ENCODE peak calls at places on chromosomes 16 and 17, in four cellular contexts. Z is GM23248, L is H1, G is body of pancreas. Y is an unnamed sample. For H3K36me3 and H3K4me1, the result is how much of the 10 kb centered on the place peaks cover.

GRCh38 chr16:26982422-26982821 is 84.3 kb upstream of the C16orf82 start:
- DNase-seq in G (no peak), L (no peak), Z (no peak), Y (no peak)

GRCh38 chr17:44198721-44199552 is 747 bp downstream of the ATXN7L3 start:
- DNase-seq in L (peak), Z (peak), G (peak), Y (peak)

GRCh38 chr17:75848523-75849303 is 4.5 kb upstream of the UNC13D start:
- DNase-seq in G (peak), L (peak), Z (peak), Y (peak)

GRCh38 chr16:55393976-55394375 is 70.0 kb downstream of the IRX6 start:
- DNase-seq in Z (no peak), G (no peak), L (no peak), Y (no peak)

GRCh38 chr17:9189870-9190269 is 168.6 kb downstream of the NTN1 start:
- DNase-seq in L (no peak), Z (no peak), G (no peak), Y (no peak)

GRCh38 chr17:39246274-39246673 is 20.5 kb upstream of the STAC2 start:
- DNase-seq in L (no peak), Z (no peak), G (no peak), Y (no peak)

GRCh38 chr16:71357681-71358080 is 842 bp upstream of the CALB2 start:
- DNase-seq in G (peak), Z (peak), L (peak), Y (no peak)

GRCh38 chr17:40286473-40286872 is 1.2 kb upstream of the CDC6 start:
- DNase-seq in Z (no peak), G (no peak), L (no peak), Y (no peak)

GRCh38 chr17:5644065-5644464 is 59.8 kb upstream of the NLRP1 start:
- DNase-seq in Z (no peak), G (no peak), L (no peak), Y (no peak)

GRCh38 chr17:13001991-13002615 is 15.7 kb downstream of the ELAC2 start:
- DNase-seq in Z (no peak), L (no peak), G (no peak), Y (no peak)

GRCh38 chr17:80938556-80938955 is 53.1 kb upstream of the CHMP6 start:
- DNase-seq in L (no peak), G (peak), Z (no peak), Y (no peak)

GRCh38 chr17:31532526-31532925 is 141.1 kb downstream of the RAB11FIP4 start:
- DNase-seq in Z (no peak), G (no peak), L (no peak), Y (no peak)

GRCh38 chr17:7491583-7491982 is 7.4 kb downstream of the POLR2A start:
- DNase-seq in Z (no peak), G (no peak), L (no peak), Y (no peak)

GRCh38 chr16:57984443-57985203 is 13.7 kb upstream of the CNGB1 start:
- DNase-seq in L (peak), Z (peak), G (peak), Y (peak)

GRCh38 chr16:48534601-48535340 is 75.2 kb downstream of the N4BP1 start:
- DNase-seq in G (no peak), L (no peak), Z (no peak), Y (no peak)

GRCh38 chr16:84362410-84362809 is 5.9 kb upstream of the ATP2C2 start:
- DNase-seq in L (no peak), Z (no peak), G (no peak), Y (no peak)

GRCh38 chr16:67926181-67926742 is 5.4 kb downstream of the CTRL start:
- DNase-seq in G (peak), L (no peak), Z (no peak), Y (peak)

GRCh38 chr17:40632206-40632605 is 15.4 kb downstream of the SMARCE1 start:
- DNase-seq in L (no peak), G (peak), Z (no peak), Y (no peak)

GRCh38 chr17:48374650-48375230 is 55.3 kb downstream of the SKAP1 start:
- DNase-seq in Z (peak), G (peak), L (peak), Y (peak)

DNA sequence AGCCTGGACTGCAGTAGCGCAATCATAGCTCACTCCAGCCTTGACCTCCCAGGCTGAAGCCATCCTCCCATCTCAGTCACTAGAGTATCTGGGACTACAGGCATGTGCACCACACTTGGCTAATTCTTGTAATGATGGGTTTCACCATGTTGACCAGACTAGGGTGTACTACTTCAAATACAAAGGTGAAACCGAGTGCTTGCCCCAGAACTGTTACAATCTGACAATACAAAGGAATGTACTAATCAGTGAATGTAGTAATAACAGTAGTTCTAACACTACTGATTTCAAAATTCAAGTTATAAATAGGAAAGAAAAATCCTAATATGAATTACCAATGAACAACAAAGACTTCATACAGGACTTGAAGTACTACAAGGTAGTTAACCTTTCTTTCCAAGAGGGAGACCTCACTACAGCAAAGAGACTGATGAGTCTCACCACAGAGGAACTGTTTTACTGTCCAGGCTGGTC is 24.4 kb downstream of the CRK start:
- DNase-seq in G (no peak), Z (no peak), L (no peak), Y (no peak)
- H3K36me3 ChIP-seq in G (under half), Z (under half), L (under half), Y (under half)

DNA sequence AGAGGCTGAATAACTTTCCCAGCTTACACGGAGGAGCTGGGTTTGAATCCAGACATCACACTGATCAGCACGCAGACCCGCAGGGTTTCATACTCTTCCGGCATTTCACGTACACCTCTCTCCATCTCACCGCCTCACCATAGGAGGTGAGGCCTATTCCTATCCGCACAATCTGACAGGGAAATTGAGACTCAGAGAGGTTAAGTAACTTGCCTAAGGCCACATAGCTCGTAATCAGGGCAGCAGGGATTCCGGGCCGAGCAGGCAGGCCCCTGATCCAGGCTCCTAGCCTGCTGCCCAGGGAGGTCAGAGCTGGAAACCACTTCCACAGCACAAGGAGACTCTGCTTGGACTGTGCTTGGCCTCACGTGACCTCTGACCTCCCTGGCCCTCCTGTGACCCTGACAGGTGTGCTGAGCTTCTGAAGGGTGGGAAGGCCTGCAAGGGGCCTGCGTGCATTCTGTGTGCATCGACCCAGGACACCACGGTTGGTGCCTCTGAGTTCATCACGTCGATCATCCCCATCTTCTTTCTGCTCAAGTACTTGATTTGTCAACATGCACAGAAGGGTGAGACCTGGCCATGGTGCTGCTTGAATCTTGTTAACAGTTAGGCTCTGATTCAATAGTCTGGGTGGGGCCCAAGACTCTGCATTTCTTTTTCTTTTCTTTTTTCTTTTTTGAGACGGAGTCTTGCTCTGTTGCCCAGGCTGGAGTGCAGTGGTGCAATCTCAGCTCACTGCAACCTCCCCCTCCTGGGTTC is 4.7 kb downstream of the CEP295NL start:
- DNase-seq in Z (peak), L (no peak), G (no peak), Y (no peak)
- H3K4me1 ChIP-seq in Z (under half), L (under half), G (under half), Y (under half)

DNA sequence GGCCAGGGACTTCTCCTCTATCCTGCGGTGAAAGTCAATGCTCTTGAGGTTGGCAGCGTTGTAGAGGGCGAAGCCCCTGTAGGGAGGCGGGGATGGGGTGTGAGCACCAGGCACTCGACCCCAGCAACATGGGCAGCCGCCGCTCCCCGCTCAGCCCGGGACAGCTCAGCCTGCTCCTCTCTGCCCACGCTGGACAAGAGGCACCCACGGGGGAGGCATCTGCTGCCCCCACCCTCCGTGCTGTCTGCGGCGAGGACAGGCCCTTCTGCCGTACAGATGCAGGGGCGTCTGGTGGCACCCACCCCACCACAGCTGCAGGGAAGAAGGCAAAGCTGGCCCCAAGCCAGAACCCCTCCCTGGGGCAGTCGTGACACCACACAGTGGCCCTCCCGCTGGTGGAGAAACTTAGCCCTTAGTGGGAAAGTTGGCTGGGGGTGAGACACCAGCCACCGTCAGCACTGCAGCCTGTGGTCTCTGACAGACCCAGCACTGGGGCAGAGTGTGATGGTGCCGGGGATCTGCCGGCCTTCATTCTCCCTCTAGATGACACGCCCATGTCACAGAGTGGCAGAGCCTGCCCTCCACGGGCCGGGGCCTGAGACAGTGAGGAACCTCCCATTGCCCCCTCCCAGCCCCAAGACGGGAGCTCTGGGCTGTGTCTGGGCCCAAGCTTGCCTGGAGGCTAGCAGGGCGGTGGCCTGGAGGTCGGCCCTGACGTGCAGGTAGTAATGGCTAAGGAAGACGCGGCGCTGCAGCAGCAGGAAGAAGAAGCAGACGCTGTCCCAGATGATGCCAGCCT is 19.5 kb downstream of the CTU2 start:
- DNase-seq in G (no peak), Z (no peak), L (no peak), Y (no peak)
- H3K36me3 ChIP-seq in G (under half), Z (under half), L (under half), Y (under half)

DNA sequence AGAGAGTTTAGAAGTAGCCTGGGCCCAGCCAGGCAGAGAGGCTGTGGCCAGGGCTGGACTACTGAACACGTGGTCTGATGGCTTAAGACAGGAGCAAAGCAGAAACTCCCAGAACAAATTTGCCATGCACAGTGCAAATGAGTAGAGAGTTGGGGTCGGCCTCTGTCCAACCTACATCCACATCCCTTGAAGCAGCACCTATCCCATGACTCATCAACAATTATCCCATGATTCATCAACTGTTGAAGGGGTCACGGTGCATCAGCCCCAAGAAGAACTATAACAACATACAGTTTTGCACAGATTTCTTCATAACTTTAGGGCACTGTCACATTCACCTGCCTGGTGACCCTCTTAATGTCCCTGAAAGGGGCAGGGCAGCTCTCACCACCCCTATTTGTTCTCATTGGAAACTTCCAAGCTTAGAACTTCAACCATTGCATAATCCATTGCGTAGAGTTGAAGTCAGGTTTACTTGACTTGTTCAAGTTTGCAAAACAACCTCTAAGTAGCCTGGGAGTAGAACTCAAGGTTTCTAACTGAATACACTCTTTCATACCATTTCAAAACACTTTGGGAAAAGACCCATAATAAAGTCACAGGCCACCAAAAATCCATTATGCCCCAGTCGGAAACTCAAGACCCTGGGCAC is 235.2 kb upstream of the CDH5 start:
- DNase-seq in L (no peak), Z (peak), G (no peak), Y (no peak)
- H3K4me1 ChIP-seq in L (under half), Z (under half), G (under half), Y (under half)

DNA sequence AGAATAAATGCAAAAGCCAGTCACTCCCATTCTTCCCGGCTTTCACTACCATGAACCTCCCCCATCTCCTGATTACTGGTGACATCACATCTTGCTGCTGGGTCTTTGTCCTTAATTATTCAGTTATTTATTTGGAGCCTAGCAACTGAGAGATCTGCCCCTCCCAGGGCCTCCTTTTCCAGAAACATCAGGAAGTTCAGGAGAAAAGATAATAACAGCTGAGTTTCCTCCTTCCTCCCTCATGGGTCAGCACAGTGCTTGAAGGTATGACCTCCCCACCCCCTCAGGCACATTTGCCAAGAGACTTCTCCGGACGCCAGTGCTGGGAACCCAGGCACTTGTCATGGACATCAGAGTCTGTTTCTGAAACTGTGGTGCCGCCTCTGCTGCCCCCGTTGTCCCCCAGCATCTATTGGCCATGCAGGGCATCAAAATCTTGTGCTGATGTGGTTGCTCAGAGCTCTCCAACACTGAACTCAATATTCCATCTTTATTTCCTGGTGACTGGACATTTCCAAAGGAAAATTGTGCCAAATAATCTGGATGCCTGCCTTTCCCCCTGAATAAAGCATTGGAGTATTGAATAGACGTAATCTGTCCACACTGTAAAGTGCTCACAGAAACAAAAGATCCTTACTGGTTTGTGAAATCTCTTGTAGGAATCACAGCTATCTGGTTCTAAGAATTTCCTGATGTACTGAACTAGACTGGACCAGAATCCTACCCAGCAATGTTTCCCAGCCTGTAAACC is 71.8 kb downstream of the ZNF18 start:
- DNase-seq in G (no peak), Z (no peak), L (no peak), Y (no peak)
- H3K36me3 ChIP-seq in G (under half), Z (under half), L (under half), Y (under half)

DNA sequence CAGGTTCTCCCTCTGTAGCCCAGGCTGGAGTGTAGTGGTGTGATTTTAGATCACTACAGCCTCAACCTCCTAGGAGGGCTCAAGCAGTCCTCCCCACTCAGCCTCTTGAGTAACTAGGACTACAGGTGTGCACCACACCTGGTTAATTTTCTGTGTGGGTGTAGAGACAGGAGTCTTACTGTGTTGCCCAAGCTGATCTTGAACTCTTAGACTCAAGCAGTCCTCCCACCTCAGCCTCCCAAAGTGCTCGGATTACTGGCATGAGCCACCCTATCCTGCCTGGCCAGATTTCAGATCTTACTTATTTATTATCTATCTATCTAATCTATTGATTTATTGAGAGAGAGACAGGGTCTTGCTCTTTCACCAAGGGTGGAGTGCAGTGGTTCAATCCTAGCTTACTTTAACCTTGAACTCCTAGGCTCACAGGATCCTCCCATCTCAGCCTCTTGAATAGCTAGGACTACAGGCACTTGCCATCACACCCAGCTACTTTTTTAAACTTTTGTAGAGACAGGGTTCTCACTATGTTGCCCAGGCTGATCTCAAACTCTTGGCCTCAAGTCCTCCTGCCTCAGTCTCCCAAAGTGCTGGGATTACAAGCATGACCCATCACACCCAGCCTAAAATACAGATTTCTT is 61.8 kb downstream of the TUBD1 start:
- DNase-seq in G (no peak), L (no peak), Z (no peak), Y (no peak)
- H3K4me1 ChIP-seq in G (half or more), L (under half), Z (half or more), Y (under half)

GRCh38 chr17:62670202-62670821 is 42.8 kb downstream of the MRC2 start:
- DNase-seq in L (peak), G (no peak), Z (no peak), Y (no peak)
- H3K36me3 ChIP-seq in L (under half), G (under half), Z (under half), Y (under half)

DNA sequence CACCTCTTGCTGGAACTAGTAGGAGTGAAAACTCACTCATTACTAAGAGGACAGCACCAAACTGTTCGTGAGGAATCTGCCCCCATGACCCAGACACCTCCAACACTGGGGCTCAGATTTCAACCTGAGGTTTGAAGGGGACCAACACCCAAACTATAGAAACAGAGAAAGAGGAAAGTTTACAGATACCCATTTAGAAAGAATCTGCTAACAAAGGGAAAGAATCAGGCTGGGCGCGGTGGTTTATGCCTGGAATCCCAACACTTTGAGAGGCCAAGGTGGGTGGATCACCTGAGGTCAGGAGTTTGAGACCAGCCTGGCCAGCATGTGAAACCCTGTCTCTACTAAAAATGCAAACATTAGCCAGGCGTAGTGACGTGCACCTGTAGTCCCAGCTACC is 3.5 kb upstream of the CSNK1D start:
- DNase-seq in Z (no peak), G (no peak), L (no peak), Y (no peak)
- H3K4me1 ChIP-seq in Z (under half), G (half or more), L (under half), Y (under half)

GRCh38 chr17:36950027-36950426 is 1.3 kb downstream of the AATF start:
- DNase-seq in G (no peak), L (no peak), Z (no peak), Y (no peak)
- H3K36me3 ChIP-seq in G (under half), L (under half), Z (under half), Y (under half)